ENCODE peak calls at places on chromosomes 3 and 15, in ten cellular contexts. One of them, this sample, is unnamed.

GRCh38 chr3:46218310-46218709 is 10.2 kb upstream of the CCR1 start:
- DNase-seq in GM10248: no peak
- DNase-seq in A549: no peak
- DNase-seq in tibial nerve: no peak
- DNase-seq in keratinocyte: no peak
- DNase-seq in psoas muscle: no peak
- DNase-seq in CD4-positive, alpha-beta T cell: no peak
- DNase-seq in glutamatergic neuron: no peak
- DNase-seq in Caco-2: no peak
- DNase-seq in AG09309: no peak
- DNase-seq in this sample: no peak

GRCh38 chr15:30882861-30883433 is 20.8 kb upstream of the FAN1 start:
- DNase-seq in GM10248: no peak
- DNase-seq in A549: no peak
- DNase-seq in tibial nerve: no peak
- DNase-seq in keratinocyte: no peak
- DNase-seq in psoas muscle: no peak
- DNase-seq in CD4-positive, alpha-beta T cell: peak; percentile 11
- DNase-seq in glutamatergic neuron: no peak
- DNase-seq in Caco-2: no peak
- DNase-seq in AG09309: no peak
- DNase-seq in this sample: peak; percentile 5

GRCh38 chr3:16148213-16148612 is 26.3 kb upstream of the GALNT15 start:
- DNase-seq in GM10248: no peak
- DNase-seq in A549: no peak
- DNase-seq in tibial nerve: no peak
- DNase-seq in keratinocyte: no peak
- DNase-seq in psoas muscle: no peak
- DNase-seq in CD4-positive, alpha-beta T cell: no peak
- DNase-seq in glutamatergic neuron: no peak
- DNase-seq in Caco-2: no peak
- DNase-seq in AG09309: no peak
- DNase-seq in this sample: no peak

GRCh38 chr15:95937128-95937528 is 393.4 kb upstream of the NR2F2 start:
- DNase-seq in GM10248: no peak
- DNase-seq in A549: no peak
- DNase-seq in tibial nerve: no peak
- DNase-seq in keratinocyte: no peak
- DNase-seq in psoas muscle: no peak
- DNase-seq in CD4-positive, alpha-beta T cell: no peak
- DNase-seq in glutamatergic neuron: no peak
- DNase-seq in Caco-2: no peak
- DNase-seq in AG09309: peak; percentile 17
- DNase-seq in this sample: peak; percentile 28

GRCh38 chr3:34229871-34230270 is 431.4 kb downstream of the PDCD6IP start:
- DNase-seq in GM10248: no peak
- DNase-seq in A549: no peak
- DNase-seq in tibial nerve: no peak
- DNase-seq in keratinocyte: no peak
- DNase-seq in psoas muscle: no peak
- DNase-seq in CD4-positive, alpha-beta T cell: no peak
- DNase-seq in glutamatergic neuron: peak; percentile 56
- DNase-seq in Caco-2: no peak
- DNase-seq in AG09309: no peak
- DNase-seq in this sample: no peak

GRCh38 chr3:135056084-135056730 is 261.1 kb downstream of the EPHB1 start:
- DNase-seq in GM10248: no peak
- DNase-seq in A549: no peak
- DNase-seq in tibial nerve: no peak
- DNase-seq in keratinocyte: no peak
- DNase-seq in psoas muscle: no peak
- DNase-seq in CD4-positive, alpha-beta T cell: no peak
- DNase-seq in glutamatergic neuron: no peak
- DNase-seq in Caco-2: no peak
- DNase-seq in AG09309: no peak
- DNase-seq in this sample: no peak

GRCh38 chr3:71110531-71111222 is 472.9 kb downstream of the FOXP1 start:
- DNase-seq in GM10248: no peak
- DNase-seq in A549: no peak
- DNase-seq in tibial nerve: no peak
- DNase-seq in keratinocyte: no peak
- DNase-seq in psoas muscle: no peak
- DNase-seq in CD4-positive, alpha-beta T cell: no peak
- DNase-seq in glutamatergic neuron: no peak
- DNase-seq in Caco-2: no peak
- DNase-seq in AG09309: no peak
- DNase-seq in this sample: no peak

GRCh38 chr3:149215474-149215873 is 6.2 kb downstream of the CP start:
- DNase-seq in GM10248: no peak
- DNase-seq in A549: no peak
- DNase-seq in tibial nerve: no peak
- DNase-seq in keratinocyte: no peak
- DNase-seq in psoas muscle: no peak
- DNase-seq in CD4-positive, alpha-beta T cell: no peak
- DNase-seq in glutamatergic neuron: no peak
- DNase-seq in Caco-2: no peak
- DNase-seq in AG09309: no peak
- DNase-seq in this sample: peak; percentile 39

GRCh38 chr3:14769531-14770325 is 49.0 kb upstream of the FGD5 start:
- DNase-seq in GM10248: peak; percentile 10
- DNase-seq in A549: no peak
- DNase-seq in tibial nerve: no peak
- DNase-seq in keratinocyte: no peak
- DNase-seq in psoas muscle: no peak
- DNase-seq in CD4-positive, alpha-beta T cell: no peak
- DNase-seq in glutamatergic neuron: no peak
- DNase-seq in Caco-2: no peak
- DNase-seq in AG09309: no peak
- DNase-seq in this sample: no peak

GRCh38 chr3:113254171-113254947 is 43.0 kb downstream of the BOC start:
- DNase-seq in GM10248: no peak
- DNase-seq in A549: no peak
- DNase-seq in tibial nerve: no peak
- DNase-seq in keratinocyte: no peak
- DNase-seq in psoas muscle: no peak
- DNase-seq in CD4-positive, alpha-beta T cell: no peak
- DNase-seq in glutamatergic neuron: no peak
- DNase-seq in Caco-2: no peak
- DNase-seq in AG09309: no peak
- DNase-seq in this sample: no peak

DNA sequence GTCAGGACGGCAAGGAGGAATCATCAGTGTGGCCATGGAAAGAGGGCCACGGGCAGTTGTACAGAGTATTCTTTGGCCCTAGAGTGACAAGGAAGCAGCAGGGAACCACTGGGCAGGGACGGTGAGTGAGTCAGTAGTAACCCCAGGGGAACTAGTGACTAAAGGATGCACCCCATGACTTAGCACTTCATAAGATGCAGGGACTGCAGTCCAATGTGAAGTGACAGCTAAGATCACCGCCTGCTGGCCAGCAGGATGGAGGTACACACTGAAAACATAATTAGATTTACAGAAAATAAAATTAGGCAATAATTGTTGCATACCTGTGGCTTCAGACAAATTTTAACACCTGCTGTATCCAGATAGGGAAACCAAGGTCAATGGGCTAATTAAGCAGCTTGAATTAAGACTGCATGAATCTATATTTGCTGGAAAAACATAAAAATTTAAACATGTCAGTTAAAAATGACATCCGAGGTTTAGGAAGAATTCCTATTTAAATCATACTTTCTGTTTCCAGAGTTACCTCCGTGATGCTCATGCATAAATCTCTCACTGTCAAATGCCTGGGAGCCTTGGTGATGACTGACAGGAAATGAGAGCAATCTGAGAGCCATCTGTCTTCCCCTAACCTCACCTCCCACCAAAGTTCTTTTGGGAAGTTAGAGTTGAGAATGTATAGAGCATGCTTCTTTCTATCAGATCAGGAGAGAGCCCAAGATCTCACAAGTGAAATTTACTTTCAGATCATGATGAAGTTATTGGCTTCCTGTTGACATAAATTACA is 56.5 kb downstream of the DCLK3 start:
- DNase-seq in GM10248: no peak
- DNase-seq in A549: peak; percentile 93
- DNase-seq in tibial nerve: no peak
- DNase-seq in keratinocyte: peak; percentile 67
- DNase-seq in psoas muscle: no peak
- DNase-seq in CD4-positive, alpha-beta T cell: no peak
- DNase-seq in glutamatergic neuron: no peak
- DNase-seq in Caco-2: no peak
- DNase-seq in AG09309: no peak
- DNase-seq in this sample: peak; percentile 59
- TF ChIP-seq CTCF in GM10248: no peak
- TF ChIP-seq CTCF in A549: peak; percentile 72
- TF ChIP-seq CTCF in tibial nerve: no peak
- TF ChIP-seq CTCF in keratinocyte: peak; percentile 45
- TF ChIP-seq CTCF in psoas muscle: no peak
- TF ChIP-seq CTCF in CD4-positive, alpha-beta T cell: no peak
- TF ChIP-seq CTCF in glutamatergic neuron: peak; percentile 31
- TF ChIP-seq CTCF in Caco-2: no peak
- TF ChIP-seq CTCF in AG09309: peak; percentile 26
- TF ChIP-seq CTCF in this sample: peak; percentile 51

DNA sequence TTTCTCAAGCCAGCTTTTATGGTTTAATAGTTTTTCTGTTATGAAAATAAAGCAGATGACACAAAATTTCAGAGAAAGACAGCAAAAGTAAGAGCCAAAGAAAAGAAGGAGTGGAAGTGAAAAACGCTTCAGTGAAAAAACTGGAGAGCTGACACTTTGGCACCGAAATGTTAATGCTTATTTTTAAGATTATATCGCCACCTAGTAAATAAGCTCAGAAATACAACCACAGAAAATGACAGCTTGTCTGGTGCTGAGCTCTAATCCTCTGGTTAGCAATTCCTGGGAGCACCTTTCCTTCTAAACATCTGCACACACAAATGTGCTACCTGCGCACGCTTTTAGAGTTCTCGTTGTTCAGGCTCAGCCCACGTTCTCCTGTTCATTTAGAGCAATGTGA is 101.7 kb downstream of the ZPLD1 start:
- DNase-seq in GM10248: peak; percentile 17
- DNase-seq in A549: peak; percentile 15
- DNase-seq in tibial nerve: no peak
- DNase-seq in keratinocyte: no peak
- DNase-seq in psoas muscle: no peak
- DNase-seq in CD4-positive, alpha-beta T cell: no peak
- DNase-seq in glutamatergic neuron: no peak
- DNase-seq in Caco-2: peak; percentile 17
- DNase-seq in AG09309: no peak
- DNase-seq in this sample: peak; percentile 66
- TF ChIP-seq CTCF in GM10248: peak; percentile 51
- TF ChIP-seq CTCF in A549: peak; percentile 73
- TF ChIP-seq CTCF in tibial nerve: peak; percentile 44
- TF ChIP-seq CTCF in keratinocyte: peak; percentile 46
- TF ChIP-seq CTCF in psoas muscle: peak; percentile 44
- TF ChIP-seq CTCF in CD4-positive, alpha-beta T cell: peak; percentile 37
- TF ChIP-seq CTCF in glutamatergic neuron: peak; percentile 34
- TF ChIP-seq CTCF in Caco-2: peak; percentile 35
- TF ChIP-seq CTCF in AG09309: peak; percentile 43
- TF ChIP-seq CTCF in this sample: peak; percentile 60

GRCh38 chr3:133574260-133574881 is 885 bp downstream of the CDV3 start:
- DNase-seq in GM10248: peak; percentile 68
- DNase-seq in A549: no peak
- DNase-seq in tibial nerve: peak; percentile 37
- DNase-seq in keratinocyte: no peak
- DNase-seq in psoas muscle: peak; percentile 78
- DNase-seq in CD4-positive, alpha-beta T cell: peak; percentile 48
- DNase-seq in glutamatergic neuron: peak; percentile 79
- DNase-seq in Caco-2: peak; percentile 77
- DNase-seq in AG09309: no peak
- DNase-seq in this sample: peak; percentile 84

GRCh38 chr3:133576169-133576568 is 2.7 kb downstream of the CDV3 start:
- DNase-seq in GM10248: no peak
- DNase-seq in A549: no peak
- DNase-seq in tibial nerve: no peak
- DNase-seq in keratinocyte: no peak
- DNase-seq in psoas muscle: no peak
- DNase-seq in CD4-positive, alpha-beta T cell: no peak
- DNase-seq in glutamatergic neuron: no peak
- DNase-seq in Caco-2: no peak
- DNase-seq in AG09309: no peak
- DNase-seq in this sample: no peak

GRCh38 chr3:133583396-133583795 is 9.9 kb downstream of the CDV3 start:
- DNase-seq in GM10248: no peak
- DNase-seq in A549: no peak
- DNase-seq in tibial nerve: no peak
- DNase-seq in keratinocyte: no peak
- DNase-seq in psoas muscle: no peak
- DNase-seq in CD4-positive, alpha-beta T cell: no peak
- DNase-seq in glutamatergic neuron: no peak
- DNase-seq in Caco-2: no peak
- DNase-seq in AG09309: no peak
- DNase-seq in this sample: no peak

GRCh38 chr3:133575121-133575520 is 1.6 kb downstream of the CDV3 start:
- DNase-seq in GM10248: no peak
- DNase-seq in A549: no peak
- DNase-seq in tibial nerve: no peak
- DNase-seq in keratinocyte: no peak
- DNase-seq in psoas muscle: no peak
- DNase-seq in CD4-positive, alpha-beta T cell: no peak
- DNase-seq in glutamatergic neuron: no peak
- DNase-seq in Caco-2: no peak
- DNase-seq in AG09309: no peak
- DNase-seq in this sample: no peak

GRCh38 chr3:133578548-133579191 is 5.2 kb downstream of the CDV3 start:
- DNase-seq in GM10248: no peak
- DNase-seq in A549: peak; percentile 64
- DNase-seq in tibial nerve: no peak
- DNase-seq in keratinocyte: no peak
- DNase-seq in psoas muscle: no peak
- DNase-seq in CD4-positive, alpha-beta T cell: no peak
- DNase-seq in glutamatergic neuron: no peak
- DNase-seq in Caco-2: peak; percentile 75
- DNase-seq in AG09309: no peak
- DNase-seq in this sample: peak; percentile 70
- TF ChIP-seq CTCF in GM10248: peak; percentile 37
- TF ChIP-seq CTCF in A549: peak; percentile 60
- TF ChIP-seq CTCF in tibial nerve: peak; percentile 28
- TF ChIP-seq CTCF in keratinocyte: peak; percentile 45
- TF ChIP-seq CTCF in psoas muscle: peak; percentile 44
- TF ChIP-seq CTCF in CD4-positive, alpha-beta T cell: peak; percentile 71
- TF ChIP-seq CTCF in glutamatergic neuron: peak; percentile 67
- TF ChIP-seq CTCF in Caco-2: peak; percentile 73
- TF ChIP-seq CTCF in AG09309: peak; percentile 63
- TF ChIP-seq CTCF in this sample: peak; percentile 74

DNA sequence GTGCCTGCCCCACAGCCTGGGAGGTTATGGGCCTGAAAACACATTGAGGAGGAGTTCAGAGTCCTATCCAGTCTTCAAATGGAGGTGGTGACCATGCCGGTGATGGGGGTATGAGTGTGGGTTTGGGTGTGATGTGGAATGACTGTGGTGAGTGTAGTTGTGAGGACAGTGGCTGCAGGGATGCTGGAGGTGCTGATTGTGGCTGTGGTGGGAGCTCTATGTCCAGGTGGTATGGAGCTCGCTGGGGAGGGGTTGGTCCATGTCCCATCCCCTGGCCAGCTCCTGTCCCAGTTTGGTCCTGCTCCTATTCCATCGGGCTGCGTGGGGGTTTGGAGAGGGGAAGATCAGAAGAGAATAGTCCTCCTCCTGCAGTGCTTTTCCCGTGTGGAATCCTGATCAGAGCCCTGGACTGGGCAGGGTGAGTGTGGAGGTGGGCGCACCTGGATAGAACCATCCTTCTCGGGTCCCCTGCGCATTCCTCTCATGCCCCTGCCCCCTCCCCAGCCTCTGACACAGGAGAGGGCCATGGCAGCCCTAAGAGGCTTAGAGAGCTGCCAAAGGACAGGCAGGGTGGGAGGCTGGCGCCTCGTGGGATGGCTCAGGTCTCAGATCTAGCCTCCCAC is 23.0 kb upstream of the GOLGA6C start:
- DNase-seq in GM10248: peak; percentile 18
- DNase-seq in A549: no peak
- DNase-seq in tibial nerve: no peak
- DNase-seq in keratinocyte: no peak
- DNase-seq in psoas muscle: peak; percentile 2
- DNase-seq in CD4-positive, alpha-beta T cell: no peak
- DNase-seq in glutamatergic neuron: peak; percentile 12
- DNase-seq in Caco-2: no peak
- DNase-seq in AG09309: no peak
- DNase-seq in this sample: no peak
- TF ChIP-seq CTCF in GM10248: no peak
- TF ChIP-seq CTCF in A549: no peak
- TF ChIP-seq CTCF in tibial nerve: no peak
- TF ChIP-seq CTCF in keratinocyte: no peak
- TF ChIP-seq CTCF in psoas muscle: no peak
- TF ChIP-seq CTCF in CD4-positive, alpha-beta T cell: no peak
- TF ChIP-seq CTCF in glutamatergic neuron: no peak
- TF ChIP-seq CTCF in Caco-2: no peak
- TF ChIP-seq CTCF in AG09309: no peak
- TF ChIP-seq CTCF in this sample: no peak

This sample was measured in choroid plexus epithelial cell.